ENCODE peak calls at places on chromosomes 16 and 17, in five cellular contexts. Q is brain microvascular endothelial cell, H is IMR-90, F is PC-3, E is Peyer's patch. B is an unnamed sample. For H3K27me3 and H3K36me3, the result is how much of the 10 kb centered on the place peaks cover.

GRCh38 chr17:80499536-80499935 is 23.1 kb upstream of the NPTX1 start:
- DNase-seq in Q (no peak), H (no peak), F (no peak), E (no peak), B (peak)

GRCh38 chr17:44919411-44919810 is 4.1 kb upstream of the GFAP start:
- DNase-seq in Q (no peak), H (no peak), F (no peak), E (no peak), B (no peak)

GRCh38 chr17:3803308-3803640 is 2.3 kb upstream of the ITGAE start:
- DNase-seq in Q (no peak), H (no peak), F (no peak), E (no peak), B (no peak)

GRCh38 chr17:48175692-48176450 is 68.3 kb downstream of the SNX11 start:
- DNase-seq in Q (peak), H (peak), F (peak), E (no peak), B (no peak)

GRCh38 chr17:57442914-57443571 is 186.7 kb downstream of the MSI2 start:
- DNase-seq in Q (no peak), H (no peak), F (peak), E (no peak), B (no peak)

GRCh38 chr17:68248886-68249872 is 1.3 kb downstream of the AMZ2 start:
- DNase-seq in Q (no peak), H (no peak), F (no peak), E (no peak), B (no peak)

GRCh38 chr17:5854871-5855554 is 215.2 kb upstream of the WSCD1 start:
- DNase-seq in Q (no peak), H (no peak), F (no peak), E (no peak), B (no peak)

GRCh38 chr16:51971184-51971583 is 575.8 kb downstream of the TOX3 start:
- DNase-seq in Q (peak), H (peak), F (no peak), E (no peak), B (peak)

GRCh38 chr17:27776882-27777624 is 23.3 kb downstream of the NOS2 start:
- DNase-seq in Q (no peak), H (no peak), F (peak), E (no peak), B (no peak)

GRCh38 chr16:88905563-88905962 is 39.1 kb upstream of the PABPN1L start:
- DNase-seq in Q (no peak), H (no peak), F (no peak), E (no peak), B (peak)

GRCh38 chr17:49361129-49361901 is 735 bp downstream of the ZNF652 start:
- DNase-seq in Q (no peak), H (no peak), F (peak), E (peak), B (peak)

GRCh38 chr16:5062051-5062450 is 3.7 kb downstream of the C16orf89 start:
- DNase-seq in Q (no peak), H (no peak), F (no peak), E (no peak), B (peak)

GRCh38 chr17:14746784-14747575 is 446.1 kb downstream of the HS3ST3B1 start:
- DNase-seq in Q (no peak), H (no peak), F (no peak), E (no peak), B (no peak)

GRCh38 chr17:13594762-13595697 is 6.7 kb downstream of the HS3ST3A1 start:
- DNase-seq in Q (peak), H (peak), F (peak), E (no peak), B (peak)

GRCh38 chr16:15658556-15658955 is 8.5 kb downstream of the NDE1 start:
- DNase-seq in Q (no peak), H (no peak), F (no peak), E (no peak), B (no peak)

GRCh38 chr17:17497065-17497844 is 1.1 kb upstream of the RASD1 start:
- DNase-seq in Q (no peak), H (no peak), F (no peak), E (no peak), B (peak)

GRCh38 chr16:1496464-1496863 is 3.3 kb downstream of the TELO2 start:
- DNase-seq in Q (no peak), H (no peak), F (no peak), E (no peak), B (no peak)

GRCh38 chr17:40178660-40179059 is 1.4 kb downstream of the RAPGEFL1 start:
- DNase-seq in Q (no peak), H (no peak), F (no peak), E (peak), B (peak)

GRCh38 chr17:76697702-76698465 is 12.9 kb downstream of the MXRA7 start:
- DNase-seq in Q (peak), H (peak), F (no peak), E (no peak), B (peak)

GRCh38 chr16:9007177-9007794 is 43.6 kb upstream of the USP7 start:
- DNase-seq in Q (peak), H (peak), F (no peak), E (no peak), B (peak)

GRCh38 chr17:28585891-28586290 is 9.2 kb upstream of the ALDOC start:
- DNase-seq in Q (no peak), H (no peak), F (no peak), E (no peak), B (no peak)

GRCh38 chr16:50448522-50448921 is 79.7 kb upstream of the BRD7 start:
- DNase-seq in Q (no peak), H (no peak), F (no peak), E (no peak), B (peak)

GRCh38 chr16:79988089-79988488 is 387.6 kb upstream of the MAF start:
- DNase-seq in Q (no peak), H (no peak), F (no peak), E (no peak), B (no peak)

GRCh38 chr16:67279296-67280089 is at the start of gene PLEKHG4:
- DNase-seq in Q (peak), H (peak), F (peak), E (peak), B (peak)

GRCh38 chr17:34389343-34389742 is 26.3 kb upstream of the CCL1 start:
- DNase-seq in Q (no peak), H (no peak), F (no peak), E (no peak), B (no peak)

GRCh38 chr17:41533613-41534012 is 5.5 kb upstream of the KRT19 start:
- DNase-seq in Q (no peak), H (no peak), F (no peak), E (no peak), B (no peak)

GRCh38 chr17:27224526-27225315 is 69.2 kb upstream of the WSB1 start:
- DNase-seq in Q (peak), H (no peak), F (no peak), E (no peak), B (no peak)

GRCh38 chr17:78040561-78041400 is 82.3 kb downstream of the TNRC6C start:
- DNase-seq in Q (peak), H (peak), F (peak), E (peak), B (peak)

GRCh38 chr16:47262938-47263337 is 119.2 kb upstream of the NETO2 start:
- DNase-seq in Q (no peak), H (peak), F (no peak), E (no peak), B (no peak)

GRCh38 chr17:19720631-19721426 is 4.4 kb upstream of the SLC47A2 start:
- DNase-seq in Q (no peak), H (no peak), F (peak), E (peak), B (peak)

GRCh38 chr16:65937455-65937854 is 429.0 kb upstream of the CDH5 start:
- DNase-seq in Q (no peak), H (no peak), F (no peak), E (no peak), B (no peak)
- H3K27me3 ChIP-seq in Q (under half), H (under half), F (under half), E (under half), B (under half)

GRCh38 chr17:2796164-2797140 is at the start of gene RAP1GAP2:
- DNase-seq in Q (no peak), H (no peak), F (no peak), E (peak), B (peak)

GRCh38 chr17:2798188-2798587 is 1.9 kb downstream of the RAP1GAP2 start:
- DNase-seq in Q (no peak), H (no peak), F (no peak), E (no peak), B (peak)

GRCh38 chr17:2798679-2799078 is 2.4 kb downstream of the RAP1GAP2 start:
- DNase-seq in Q (no peak), H (no peak), F (no peak), E (no peak), B (peak)

GRCh38 chr17:2797632-2798031 is 1.4 kb downstream of the RAP1GAP2 start:
- DNase-seq in Q (no peak), H (no peak), F (no peak), E (peak), B (peak)

GRCh38 chr17:2797226-2797625 is 988 bp downstream of the RAP1GAP2 start:
- DNase-seq in Q (no peak), H (no peak), F (no peak), E (no peak), B (peak)
- H3K4me3 ChIP-seq in Q (no peak), H (no peak), F (no peak), E (peak), B (no peak)

GRCh38 chr16:69432069-69432468 is 7.7 kb downstream of the CYB5B start:
- DNase-seq in Q (no peak), H (no peak), F (no peak), E (no peak), B (no peak)
- H3K36me3 ChIP-seq in Q (under half), H (under half), F (under half), E (under half), B (under half)

DNA sequence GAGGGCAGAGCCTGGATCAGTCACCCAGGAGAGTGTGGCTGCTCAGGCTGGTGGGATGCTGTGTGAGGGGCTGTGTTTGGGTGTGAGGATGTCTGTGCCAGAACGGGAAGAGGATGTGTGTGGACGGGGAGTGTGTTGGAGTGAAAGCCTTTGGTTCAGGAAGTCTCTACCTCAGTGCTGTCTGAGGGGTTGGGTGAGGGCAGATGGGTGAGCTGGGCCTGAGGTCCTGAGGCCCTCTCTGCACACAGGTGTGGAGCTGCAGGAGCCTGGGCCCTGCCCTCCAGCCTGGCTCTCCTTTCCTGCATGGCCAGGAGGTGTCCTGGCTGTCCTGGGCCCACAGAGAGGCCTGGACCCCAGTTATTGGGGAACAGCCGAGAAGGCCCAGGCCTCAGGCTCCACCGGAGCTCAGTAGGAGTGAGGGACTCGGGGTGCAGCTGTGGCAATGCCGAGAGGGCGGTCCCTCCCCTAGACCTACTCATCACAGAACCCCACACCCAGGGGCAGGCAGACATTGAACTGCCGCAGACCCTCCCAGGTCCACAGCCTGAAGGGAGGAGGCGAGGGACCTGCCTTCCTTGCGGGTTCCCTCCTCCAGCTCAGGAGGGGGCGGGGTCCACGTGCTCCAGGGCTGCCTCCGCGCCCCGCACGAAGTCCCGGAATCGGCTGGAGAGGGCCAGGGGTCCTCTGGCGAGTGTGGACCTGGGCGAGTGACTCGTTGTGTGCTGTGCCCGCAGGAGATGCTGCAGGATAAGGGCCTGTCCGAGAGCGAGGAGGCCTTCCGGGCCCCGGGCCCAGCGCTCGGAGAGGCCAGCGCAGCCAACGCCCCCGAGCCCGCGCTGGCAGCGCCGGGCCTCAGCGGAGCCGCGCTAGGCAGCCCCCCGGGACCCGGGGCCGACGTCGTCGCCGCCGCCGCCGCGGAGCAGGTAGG is 3.8 kb downstream of the TBX4 start:
- DNase-seq in Q (no peak), H (no peak), F (no peak), E (peak), B (peak)
- H3K27me3 ChIP-seq in Q (half or more), H (half or more), F (under half), E (half or more), B (half or more)

GRCh38 chr17:74733365-74734122 is 3.5 kb upstream of the RAB37 start:
- DNase-seq in Q (no peak), H (no peak), F (no peak), E (no peak), B (no peak)
- H3K4me3 ChIP-seq in Q (no peak), H (no peak), F (no peak), E (no peak), B (no peak)

GRCh38 chr16:13269905-13270528 is 368.6 kb downstream of the SHISA9 start:
- DNase-seq in Q (no peak), H (no peak), F (no peak), E (no peak), B (no peak)
- H3K36me3 ChIP-seq in Q (under half), H (under half), F (under half), E (under half), B (under half)

GRCh38 chr16:31214705-31215286 is 877 bp downstream of the TRIM72 start:
- DNase-seq in Q (no peak), H (no peak), F (no peak), E (no peak), B (peak)

GRCh38 chr16:31213877-31214704 is at the start of gene TRIM72:
- DNase-seq in Q (no peak), H (no peak), F (no peak), E (no peak), B (peak)

GRCh38 chr16:31216552-31217530 is at the start of gene PYDC1:
- DNase-seq in Q (no peak), H (no peak), F (no peak), E (no peak), B (peak)

GRCh38 chr16:31215287-31216115 is 1.4 kb downstream of the PYDC1 start:
- DNase-seq in Q (peak), H (peak), F (peak), E (peak), B (peak)

GRCh38 chr16:31216116-31216469 is 842 bp downstream of the PYDC1 start:
- DNase-seq in Q (no peak), H (no peak), F (no peak), E (no peak), B (no peak)
- H3K27me3 ChIP-seq in Q (under half), H (half or more), F (under half), E (under half), B (under half)